ENCODE peak calls at places on chromosomes 13 and 19, in ten cellular contexts. One of them, this sample, is unnamed. For H3K9me3 and H3K4me1, the result is how much of the 10 kb centered on the place peaks cover.

GRCh38 chr19:51131780-51132680 is 7.3 kb downstream of the SIGLEC9 start:
- DNase-seq in heart right ventricle: peak
- DNase-seq in kidney: no peak
- DNase-seq in stomach: peak
- DNase-seq in IMR-90: peak
- DNase-seq in upper lobe of left lung: no peak
- DNase-seq in right lobe of liver: peak
- DNase-seq in Panc1: no peak
- DNase-seq in hepatocyte: peak
- DNase-seq in uterus: no peak
- DNase-seq in this sample: no peak

GRCh38 chr13:112968910-112969691 is at the start of gene MCF2L:
- DNase-seq in heart right ventricle: peak
- DNase-seq in kidney: peak
- DNase-seq in stomach: peak
- DNase-seq in IMR-90: peak
- DNase-seq in upper lobe of left lung: peak
- DNase-seq in right lobe of liver: peak
- DNase-seq in Panc1: no peak
- DNase-seq in hepatocyte: peak
- DNase-seq in uterus: no peak
- DNase-seq in this sample: peak

GRCh38 chr13:57352114-57352513 is 185.1 kb downstream of the PRR20E start:
- DNase-seq in heart right ventricle: no peak
- DNase-seq in kidney: no peak
- DNase-seq in stomach: no peak
- DNase-seq in IMR-90: no peak
- DNase-seq in upper lobe of left lung: no peak
- DNase-seq in right lobe of liver: no peak
- DNase-seq in Panc1: no peak
- DNase-seq in hepatocyte: no peak
- DNase-seq in uterus: no peak
- DNase-seq in this sample: no peak

GRCh38 chr13:113113846-113114271 is 8.3 kb downstream of the F7 start:
- DNase-seq in heart right ventricle: no peak
- DNase-seq in kidney: peak
- DNase-seq in stomach: no peak
- DNase-seq in IMR-90: no peak
- DNase-seq in upper lobe of left lung: no peak
- DNase-seq in right lobe of liver: no peak
- DNase-seq in Panc1: no peak
- DNase-seq in hepatocyte: no peak
- DNase-seq in uterus: peak
- DNase-seq in this sample: no peak

GRCh38 chr19:11064831-11065303 is 24.4 kb upstream of the LDLR start:
- DNase-seq in heart right ventricle: no peak
- DNase-seq in kidney: no peak
- DNase-seq in stomach: no peak
- DNase-seq in IMR-90: no peak
- DNase-seq in upper lobe of left lung: no peak
- DNase-seq in right lobe of liver: peak
- DNase-seq in Panc1: no peak
- DNase-seq in hepatocyte: no peak
- DNase-seq in uterus: no peak
- DNase-seq in this sample: no peak

GRCh38 chr19:17103177-17103576 is 27.6 kb downstream of the MYO9B start:
- DNase-seq in heart right ventricle: no peak
- DNase-seq in kidney: no peak
- DNase-seq in stomach: peak
- DNase-seq in IMR-90: peak
- DNase-seq in upper lobe of left lung: no peak
- DNase-seq in right lobe of liver: no peak
- DNase-seq in Panc1: no peak
- DNase-seq in hepatocyte: no peak
- DNase-seq in uterus: no peak
- DNase-seq in this sample: peak

GRCh38 chr19:409515-410242 is 732 bp upstream of the C2CD4C start:
- DNase-seq in heart right ventricle: no peak
- DNase-seq in kidney: no peak
- DNase-seq in stomach: no peak
- DNase-seq in IMR-90: no peak
- DNase-seq in upper lobe of left lung: no peak
- DNase-seq in right lobe of liver: no peak
- DNase-seq in Panc1: no peak
- DNase-seq in hepatocyte: no peak
- DNase-seq in uterus: no peak
- DNase-seq in this sample: peak

GRCh38 chr19:46783670-46784069 is 4.7 kb downstream of the SLC1A5 start:
- DNase-seq in heart right ventricle: no peak
- DNase-seq in kidney: no peak
- DNase-seq in stomach: no peak
- DNase-seq in IMR-90: no peak
- DNase-seq in upper lobe of left lung: no peak
- DNase-seq in right lobe of liver: no peak
- DNase-seq in Panc1: no peak
- DNase-seq in hepatocyte: no peak
- DNase-seq in uterus: no peak
- DNase-seq in this sample: no peak

GRCh38 chr19:15378529-15379082 is 981 bp downstream of the AKAP8 start:
- DNase-seq in heart right ventricle: no peak
- DNase-seq in kidney: peak
- DNase-seq in stomach: peak
- DNase-seq in IMR-90: peak
- DNase-seq in upper lobe of left lung: no peak
- DNase-seq in right lobe of liver: peak
- DNase-seq in Panc1: no peak
- DNase-seq in hepatocyte: peak
- DNase-seq in uterus: no peak
- DNase-seq in this sample: peak

GRCh38 chr19:10587022-10587838 is at the start of gene AP1M2:
- DNase-seq in heart right ventricle: no peak
- DNase-seq in kidney: no peak
- DNase-seq in stomach: peak
- DNase-seq in IMR-90: no peak
- DNase-seq in upper lobe of left lung: peak
- DNase-seq in right lobe of liver: no peak
- DNase-seq in Panc1: no peak
- DNase-seq in hepatocyte: peak
- DNase-seq in uterus: no peak
- DNase-seq in this sample: no peak

GRCh38 chr13:101267656-101268055 is 148.7 kb downstream of the NALCN start:
- DNase-seq in heart right ventricle: no peak
- DNase-seq in kidney: no peak
- DNase-seq in stomach: no peak
- DNase-seq in IMR-90: no peak
- DNase-seq in upper lobe of left lung: no peak
- DNase-seq in right lobe of liver: no peak
- DNase-seq in Panc1: no peak
- DNase-seq in hepatocyte: no peak
- DNase-seq in uterus: no peak
- DNase-seq in this sample: no peak

GRCh38 chr19:55641376-55642152 is 762 bp downstream of the ZNF580 start:
- DNase-seq in heart right ventricle: no peak
- DNase-seq in kidney: no peak
- DNase-seq in stomach: no peak
- DNase-seq in IMR-90: peak
- DNase-seq in upper lobe of left lung: no peak
- DNase-seq in right lobe of liver: peak
- DNase-seq in Panc1: no peak
- DNase-seq in hepatocyte: no peak
- DNase-seq in uterus: no peak
- DNase-seq in this sample: peak

GRCh38 chr19:51505904-51506303 is 4.3 kb upstream of the SIGLEC12 start:
- DNase-seq in heart right ventricle: no peak
- DNase-seq in kidney: no peak
- DNase-seq in stomach: no peak
- DNase-seq in IMR-90: no peak
- DNase-seq in upper lobe of left lung: no peak
- DNase-seq in right lobe of liver: no peak
- DNase-seq in Panc1: no peak
- DNase-seq in hepatocyte: no peak
- DNase-seq in uterus: no peak
- DNase-seq in this sample: no peak

GRCh38 chr19:57747472-57747807 is 825 bp downstream of the ZNF776 start:
- DNase-seq in heart right ventricle: no peak
- DNase-seq in kidney: no peak
- DNase-seq in stomach: no peak
- DNase-seq in IMR-90: no peak
- DNase-seq in upper lobe of left lung: no peak
- DNase-seq in right lobe of liver: no peak
- DNase-seq in Panc1: no peak
- DNase-seq in hepatocyte: no peak
- DNase-seq in uterus: no peak
- DNase-seq in this sample: no peak

GRCh38 chr13:37097008-37097579 is 8.4 kb downstream of the CSNK1A1L start:
- DNase-seq in heart right ventricle: no peak
- DNase-seq in kidney: no peak
- DNase-seq in stomach: no peak
- DNase-seq in IMR-90: no peak
- DNase-seq in upper lobe of left lung: no peak
- DNase-seq in right lobe of liver: no peak
- DNase-seq in Panc1: no peak
- DNase-seq in hepatocyte: no peak
- DNase-seq in uterus: no peak
- DNase-seq in this sample: no peak

GRCh38 chr13:75544681-75545333 is 4.8 kb upstream of the UCHL3 start:
- DNase-seq in heart right ventricle: no peak
- DNase-seq in kidney: peak
- DNase-seq in stomach: no peak
- DNase-seq in IMR-90: peak
- DNase-seq in upper lobe of left lung: no peak
- DNase-seq in right lobe of liver: no peak
- DNase-seq in Panc1: no peak
- DNase-seq in hepatocyte: no peak
- DNase-seq in uterus: no peak
- DNase-seq in this sample: no peak

GRCh38 chr13:112955956-112956355 is 13.1 kb upstream of the MCF2L start:
- DNase-seq in heart right ventricle: no peak
- DNase-seq in kidney: no peak
- DNase-seq in stomach: no peak
- DNase-seq in IMR-90: no peak
- DNase-seq in upper lobe of left lung: peak
- DNase-seq in right lobe of liver: no peak
- DNase-seq in Panc1: no peak
- DNase-seq in hepatocyte: no peak
- DNase-seq in uterus: no peak
- DNase-seq in this sample: no peak

GRCh38 chr19:53409505-53410204 is 14.7 kb downstream of the ZNF765 start:
- DNase-seq in heart right ventricle: no peak
- DNase-seq in kidney: no peak
- DNase-seq in stomach: no peak
- DNase-seq in IMR-90: no peak
- DNase-seq in upper lobe of left lung: no peak
- DNase-seq in right lobe of liver: no peak
- DNase-seq in Panc1: no peak
- DNase-seq in hepatocyte: no peak
- DNase-seq in uterus: no peak
- DNase-seq in this sample: no peak

GRCh38 chr13:91946498-91947070 is 548.2 kb downstream of the GPC5 start:
- DNase-seq in heart right ventricle: no peak
- DNase-seq in kidney: no peak
- DNase-seq in stomach: no peak
- DNase-seq in IMR-90: peak
- DNase-seq in upper lobe of left lung: no peak
- DNase-seq in right lobe of liver: no peak
- DNase-seq in Panc1: peak
- DNase-seq in hepatocyte: peak
- DNase-seq in uterus: no peak
- DNase-seq in this sample: peak
- H3K9me3 ChIP-seq in heart right ventricle: under half
- H3K9me3 ChIP-seq in kidney: under half
- H3K9me3 ChIP-seq in stomach: under half
- H3K9me3 ChIP-seq in IMR-90: under half
- H3K9me3 ChIP-seq in upper lobe of left lung: under half
- H3K9me3 ChIP-seq in right lobe of liver: under half
- H3K9me3 ChIP-seq in Panc1: under half
- H3K9me3 ChIP-seq in hepatocyte: under half
- H3K9me3 ChIP-seq in uterus: under half
- H3K9me3 ChIP-seq in this sample: under half

GRCh38 chr19:18589380-18590272 is 1.0 kb downstream of the REX1BD start:
- DNase-seq in heart right ventricle: peak
- DNase-seq in kidney: peak
- DNase-seq in stomach: peak
- DNase-seq in IMR-90: peak
- DNase-seq in upper lobe of left lung: peak
- DNase-seq in right lobe of liver: peak
- DNase-seq in Panc1: peak
- DNase-seq in hepatocyte: peak
- DNase-seq in uterus: peak
- DNase-seq in this sample: peak
- TF ChIP-seq CTCF in heart right ventricle: peak
- TF ChIP-seq CTCF in kidney: peak
- TF ChIP-seq CTCF in stomach: no peak
- TF ChIP-seq CTCF in IMR-90: peak
- TF ChIP-seq CTCF in upper lobe of left lung: peak
- TF ChIP-seq CTCF in right lobe of liver: peak
- TF ChIP-seq CTCF in Panc1: no peak
- TF ChIP-seq CTCF in hepatocyte: no peak
- TF ChIP-seq CTCF in uterus: peak
- TF ChIP-seq CTCF in this sample: no peak

GRCh38 chr19:13162749-13163608 is 12.8 kb downstream of the IER2 start:
- DNase-seq in heart right ventricle: peak
- DNase-seq in kidney: peak
- DNase-seq in stomach: peak
- DNase-seq in IMR-90: peak
- DNase-seq in upper lobe of left lung: peak
- DNase-seq in right lobe of liver: peak
- DNase-seq in Panc1: no peak
- DNase-seq in hepatocyte: peak
- DNase-seq in uterus: peak
- DNase-seq in this sample: peak
- H3K4me1 ChIP-seq in heart right ventricle: half or more
- H3K4me1 ChIP-seq in kidney: under half
- H3K4me1 ChIP-seq in stomach: half or more
- H3K4me1 ChIP-seq in IMR-90: under half
- H3K4me1 ChIP-seq in upper lobe of left lung: half or more
- H3K4me1 ChIP-seq in right lobe of liver: under half
- H3K4me1 ChIP-seq in Panc1: half or more
- H3K4me1 ChIP-seq in hepatocyte: under half
- H3K4me1 ChIP-seq in uterus: under half
- H3K4me1 ChIP-seq in this sample: under half

DNA sequence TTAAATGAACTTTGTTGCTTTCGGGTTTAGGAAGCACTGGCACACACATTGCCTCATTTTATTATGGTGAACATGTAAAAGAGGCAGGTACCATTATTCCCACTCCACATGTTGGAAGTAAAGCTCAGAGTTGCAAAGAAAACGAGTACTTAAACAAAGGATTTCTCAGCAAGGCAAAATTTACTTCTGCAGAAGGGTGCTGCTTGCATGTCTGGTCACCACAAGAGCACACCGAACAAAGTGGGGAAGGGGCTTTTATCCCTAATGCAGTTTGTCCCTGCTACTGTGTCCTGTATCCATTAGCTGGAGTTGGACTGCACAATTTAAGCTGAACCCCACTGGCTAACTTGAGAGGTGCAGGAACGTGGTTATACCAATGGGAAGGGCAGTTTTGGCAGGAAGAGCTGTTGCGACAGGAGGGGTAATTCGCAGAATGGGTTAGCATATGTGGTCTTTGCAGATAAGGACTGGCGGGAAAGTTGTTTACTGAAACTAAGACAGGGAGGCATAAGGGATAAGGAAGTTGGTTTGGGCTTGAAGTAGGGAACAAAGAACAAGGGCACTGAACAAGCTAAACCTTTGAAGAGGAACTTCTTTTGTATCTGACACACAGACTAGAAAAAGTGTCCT is 545.5 kb downstream of the UQCRFS1 start:
- DNase-seq in heart right ventricle: no peak
- DNase-seq in kidney: no peak
- DNase-seq in stomach: no peak
- DNase-seq in IMR-90: no peak
- DNase-seq in upper lobe of left lung: no peak
- DNase-seq in right lobe of liver: no peak
- DNase-seq in Panc1: no peak
- DNase-seq in hepatocyte: no peak
- DNase-seq in uterus: no peak
- DNase-seq in this sample: no peak
- H3K9me3 ChIP-seq in heart right ventricle: under half
- H3K9me3 ChIP-seq in kidney: under half
- H3K9me3 ChIP-seq in stomach: under half
- H3K9me3 ChIP-seq in IMR-90: under half
- H3K9me3 ChIP-seq in upper lobe of left lung: under half
- H3K9me3 ChIP-seq in right lobe of liver: under half
- H3K9me3 ChIP-seq in Panc1: under half
- H3K9me3 ChIP-seq in hepatocyte: under half
- H3K9me3 ChIP-seq in uterus: under half
- H3K9me3 ChIP-seq in this sample: under half